ENCODE peak calls at places on chromosome 12, in four cellular contexts. C is K562, K is GM12878, S is H1. W is an unnamed sample.

GRCh38 chr12:288687-289086 is 26.1 kb upstream of the SLC6A13 start:
- DNase-seq in C (no peak), S (no peak), K (no peak), W (no peak)

GRCh38 chr12:18242380-18243089 is 18.8 kb upstream of the PIK3C2G start:
- DNase-seq in S (no peak), K (no peak), C (no peak), W (peak; percentile 72)

GRCh38 chr12:1479645-1480044 is 114.7 kb downstream of the FBXL14 start:
- DNase-seq in C (no peak), K (no peak), S (no peak), W (no peak)

GRCh38 chr12:66049538-66050282 is 80.8 kb downstream of the LLPH start:
- DNase-seq in K (no peak), C (no peak), S (no peak), W (peak; percentile 90)

GRCh38 chr12:27505124-27505523 is 18.9 kb upstream of the PPFIBP1 start:
- DNase-seq in K (no peak), S (no peak), C (no peak), W (no peak)

GRCh38 chr12:44507471-44507870 is 368.6 kb downstream of the NELL2 start:
- DNase-seq in S (no peak), C (no peak), K (no peak), W (no peak)

GRCh38 chr12:13241833-13242232 is 45.3 kb downstream of the EMP1 start:
- DNase-seq in S (no peak), K (no peak), C (no peak), W (peak; percentile 25)

GRCh38 chr12:90940872-90941499 is 14.0 kb downstream of the CCER1 start:
- DNase-seq in K (no peak), C (peak; percentile 11), S (no peak), W (peak; percentile 28)

GRCh38 chr12:100826323-100826722 is 31.7 kb downstream of the ANO4 start:
- DNase-seq in S (peak; percentile 72), C (peak; percentile 31), K (no peak), W (peak; percentile 23)

GRCh38 chr12:120579179-120579578 is 2.0 kb downstream of the POP5 start:
- DNase-seq in S (no peak), C (no peak), K (no peak), W (no peak)

GRCh38 chr12:90479237-90479636 is 475.7 kb downstream of the CCER1 start:
- DNase-seq in C (no peak), K (no peak), S (no peak), W (no peak)

GRCh38 chr12:15044461-15044860 is 71.6 kb downstream of the PDE6H start:
- DNase-seq in S (no peak), K (no peak), C (no peak), W (no peak)

GRCh38 chr12:58425481-58426392 is 484.4 kb downstream of the ATP23 start:
- DNase-seq in S (no peak), K (peak; percentile 73), C (no peak), W (peak; percentile 37)

GRCh38 chr12:2481346-2481745 is 313.4 kb upstream of the FKBP4 start:
- DNase-seq in K (no peak), S (no peak), C (no peak), W (no peak)

GRCh38 chr12:1108276-1108675 is 117.3 kb downstream of the ERC1 start:
- DNase-seq in S (no peak), K (peak; percentile 59), C (no peak), W (no peak)

GRCh38 chr12:116722245-116722644 is 15.6 kb downstream of the SPRING1 start:
- DNase-seq in K (no peak), S (no peak), C (no peak), W (no peak)

GRCh38 chr12:115507951-115508722 is 769.4 kb downstream of the MED13L start:
- DNase-seq in S (peak; percentile 79), K (no peak), C (no peak), W (peak; percentile 94)

GRCh38 chr12:24679135-24679534 is 269.8 kb downstream of the BCAT1 start:
- DNase-seq in K (no peak), C (no peak), S (no peak), W (peak; percentile 16)

DNA sequence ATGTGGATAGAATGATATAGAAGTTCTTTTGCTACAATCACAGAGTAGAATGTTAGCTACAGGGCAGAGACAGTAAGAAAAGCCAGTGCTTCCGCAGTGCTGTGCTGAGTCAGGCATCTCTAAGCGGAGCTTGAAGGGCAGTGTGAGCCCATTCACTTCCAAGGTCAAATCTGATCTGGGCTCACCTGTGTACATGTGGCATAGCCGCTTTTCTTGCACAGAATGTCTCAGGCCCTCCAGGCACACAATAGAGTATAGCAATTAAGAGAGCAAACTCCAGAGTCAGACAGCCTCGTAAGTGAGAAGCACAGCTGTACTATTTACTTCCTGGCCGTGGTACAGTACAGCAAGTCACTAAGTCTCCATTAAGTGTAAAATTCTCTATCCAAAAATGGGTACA is 26.8 kb downstream of the CORO1C start:
- DNase-seq in K (no peak), C (no peak), S (no peak), W (no peak)
- TF ChIP-seq TAF1 in K (no peak), C (no peak), S (no peak), W (no peak)

GRCh38 chr12:53222170-53223005 is 9.6 kb downstream of the RARG start:
- DNase-seq in K (no peak), C (no peak), S (no peak), W (no peak)

GRCh38 chr12:53219116-53219955 is 12.3 kb upstream of the ITGB7 start:
- DNase-seq in K (no peak), C (peak; percentile 62), S (no peak), W (no peak)

GRCh38 chr12:53219956-53220856 is 11.8 kb downstream of the RARG start:
- DNase-seq in S (peak; percentile 77), K (no peak), C (peak; percentile 82), W (peak; percentile 38)

GRCh38 chr12:53221203-53222076 is 10.6 kb downstream of the RARG start:
- DNase-seq in K (no peak), C (peak; percentile 82), S (peak; percentile 90), W (peak; percentile 77)

GRCh38 chr12:53220857-53221202 is 11.2 kb downstream of the RARG start:
- DNase-seq in S (peak; percentile 92), K (peak; percentile 69), C (peak; percentile 95), W (peak; percentile 81)
- TF ChIP-seq BRCA1 in S (no peak), K (no peak), C (no peak), W (no peak)

GRCh38 chr12:92075425-92075891 is 70.2 kb downstream of the BTG1 start:
- DNase-seq in K (no peak), S (no peak), C (peak; percentile 14), W (no peak)

GRCh38 chr12:92076106-92076505 is 69.5 kb downstream of the BTG1 start:
- DNase-seq in S (no peak), K (no peak), C (no peak), W (no peak)

GRCh38 chr12:92077530-92077929 is 68.1 kb downstream of the BTG1 start:
- DNase-seq in S (no peak), K (no peak), C (no peak), W (no peak)

GRCh38 chr12:92073123-92073522 is 72.5 kb downstream of the BTG1 start:
- DNase-seq in C (no peak), S (no peak), K (no peak), W (no peak)

DNA sequence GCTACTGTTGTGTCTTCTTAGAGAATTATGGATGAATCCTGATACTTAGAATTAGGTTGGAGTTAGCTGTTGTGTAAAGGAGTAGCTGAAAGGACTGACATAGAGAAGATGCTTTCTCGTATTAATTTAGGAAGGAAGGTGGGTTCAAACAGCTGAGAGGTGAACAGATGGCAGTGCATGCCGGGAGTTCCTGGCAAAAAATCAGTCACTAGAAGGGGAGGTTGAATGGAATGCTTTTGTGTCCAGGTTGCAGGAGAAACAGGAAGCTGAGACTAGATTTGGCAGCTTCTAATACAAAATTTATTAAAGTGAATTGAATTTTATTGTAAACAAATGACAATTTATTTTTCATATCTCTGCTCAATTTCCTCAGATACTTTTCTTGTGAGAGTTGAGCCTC is 70.8 kb downstream of the BTG1 start:
- DNase-seq in K (no peak), C (no peak), S (no peak), W (no peak)
- TF ChIP-seq TAF1 in K (no peak), C (no peak), S (no peak), W (no peak)

DNA sequence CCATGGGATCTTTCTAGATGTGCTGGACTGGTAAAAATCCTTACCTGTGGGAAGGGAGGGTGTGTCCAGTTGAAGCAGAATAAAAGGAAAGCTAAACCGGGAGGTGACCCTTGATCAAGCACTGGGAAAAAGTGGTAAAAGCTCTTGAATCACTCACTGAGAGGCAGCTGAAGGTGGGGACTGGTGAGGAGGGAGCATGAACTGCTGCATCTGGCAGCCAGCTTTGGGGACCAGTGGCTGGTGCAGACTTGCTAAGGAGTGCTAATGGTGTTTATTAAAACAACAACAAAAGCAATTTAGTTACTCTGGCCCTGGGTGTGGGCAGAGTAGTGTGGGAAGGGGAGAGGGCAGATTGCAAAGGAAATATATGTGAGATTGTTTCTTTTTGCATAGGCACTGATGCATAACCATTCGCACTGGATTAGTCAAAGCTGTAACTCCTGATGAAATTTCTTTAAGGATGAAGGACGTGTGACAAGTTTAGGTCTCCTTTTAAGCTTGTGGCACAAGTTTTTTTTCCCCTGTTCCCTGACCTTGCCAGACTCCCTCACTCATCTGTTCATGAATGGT is 8.1 kb downstream of the TXNRD1 start:
- DNase-seq in C (no peak), K (no peak), S (no peak), W (no peak)
- TF ChIP-seq BRCA1 in C (no peak), K (no peak), S (no peak), W (no peak)

DNA sequence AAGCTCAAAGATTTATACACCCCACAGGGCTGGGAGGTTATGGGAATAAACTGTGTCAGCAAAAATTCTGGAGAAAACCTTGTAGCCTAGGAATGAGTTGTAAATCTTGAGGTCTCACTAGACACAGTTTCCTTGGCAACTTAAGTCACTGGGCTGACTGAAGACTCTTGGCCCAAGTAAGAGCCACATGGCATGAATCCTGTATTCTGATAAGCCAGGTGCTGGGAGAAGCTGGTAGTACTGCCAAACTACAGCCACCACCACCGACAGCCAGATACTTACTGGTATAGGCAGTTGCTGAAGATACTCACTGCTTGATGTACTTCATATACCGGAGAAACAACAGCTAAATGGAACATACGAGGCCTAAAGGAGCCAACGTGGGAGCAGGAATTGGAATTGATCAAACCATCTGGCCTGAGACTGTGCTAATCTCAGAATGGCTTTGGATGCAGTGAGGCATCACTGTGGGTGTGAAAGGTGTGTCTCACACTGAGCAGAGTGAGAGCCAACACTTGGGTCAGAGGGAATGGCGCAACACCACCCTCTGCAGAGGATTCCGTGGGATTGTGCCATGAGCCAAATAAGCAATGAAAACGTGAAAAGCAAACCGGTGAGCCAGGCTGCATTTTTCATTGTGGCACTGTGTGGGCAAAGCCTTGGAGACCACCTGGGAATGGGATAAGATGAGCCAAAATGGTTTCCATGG is 102.9 kb upstream of the TMCC3 start:
- DNase-seq in K (no peak), C (no peak), S (no peak), W (no peak)
- TF ChIP-seq TAF1 in K (no peak), C (no peak), S (no peak), W (no peak)